ENCODE peak calls at places on chromosome 10, in eight cellular contexts. One of them, this sample, is unnamed.

GRCh38 chr10:129658673-129659072 is 191.6 kb downstream of the MGMT start:
- DNase-seq in neuronal stem cell: no peak
- DNase-seq in lower lobe of right lung: no peak
- DNase-seq in PC-3: peak; percentile 30
- DNase-seq in OCI-LY7: peak; percentile 30
- DNase-seq in tibial artery: no peak
- DNase-seq in transverse colon: no peak
- DNase-seq in IMR-90: no peak
- DNase-seq in this sample: no peak

GRCh38 chr10:110149259-110149658 is 58.1 kb upstream of the MXI1 start:
- DNase-seq in IMR-90: no peak
- DNase-seq in transverse colon: no peak
- DNase-seq in PC-3: no peak
- DNase-seq in neuronal stem cell: no peak
- DNase-seq in OCI-LY7: no peak
- DNase-seq in tibial artery: no peak
- DNase-seq in lower lobe of right lung: no peak
- DNase-seq in this sample: no peak

GRCh38 chr10:93893646-93894515 is at the start of gene SLC35G1:
- DNase-seq in tibial artery: peak; percentile 22
- DNase-seq in IMR-90: peak; percentile 54
- DNase-seq in OCI-LY7: peak; percentile 87
- DNase-seq in PC-3: peak; percentile 64
- DNase-seq in transverse colon: peak; percentile 78
- DNase-seq in neuronal stem cell: peak; percentile 79
- DNase-seq in lower lobe of right lung: peak; percentile 72
- DNase-seq in this sample: peak; percentile 74

GRCh38 chr10:36720931-36721330 is 404.5 kb upstream of the ANKRD30A start:
- DNase-seq in PC-3: peak; percentile 100
- DNase-seq in OCI-LY7: no peak
- DNase-seq in lower lobe of right lung: no peak
- DNase-seq in neuronal stem cell: no peak
- DNase-seq in transverse colon: no peak
- DNase-seq in IMR-90: no peak
- DNase-seq in tibial artery: no peak
- DNase-seq in this sample: no peak

GRCh38 chr10:61923210-61924024 is 21.9 kb downstream of the ARID5B start:
- DNase-seq in PC-3: peak; percentile 92
- DNase-seq in transverse colon: no peak
- DNase-seq in neuronal stem cell: no peak
- DNase-seq in lower lobe of right lung: no peak
- DNase-seq in tibial artery: no peak
- DNase-seq in OCI-LY7: no peak
- DNase-seq in IMR-90: peak; percentile 94
- DNase-seq in this sample: peak; percentile 3

GRCh38 chr10:104230490-104230889 is 1.7 kb downstream of the CFAP43 start:
- DNase-seq in neuronal stem cell: no peak
- DNase-seq in transverse colon: no peak
- DNase-seq in tibial artery: no peak
- DNase-seq in OCI-LY7: no peak
- DNase-seq in IMR-90: no peak
- DNase-seq in lower lobe of right lung: no peak
- DNase-seq in PC-3: no peak
- DNase-seq in this sample: no peak

GRCh38 chr10:130889780-130890179 is 421.7 kb downstream of the TCERG1L start:
- DNase-seq in IMR-90: no peak
- DNase-seq in transverse colon: no peak
- DNase-seq in neuronal stem cell: no peak
- DNase-seq in OCI-LY7: no peak
- DNase-seq in PC-3: no peak
- DNase-seq in tibial artery: no peak
- DNase-seq in lower lobe of right lung: no peak
- DNase-seq in this sample: no peak

GRCh38 chr10:26044123-26044749 is 110.2 kb downstream of the MYO3A start:
- DNase-seq in IMR-90: no peak
- DNase-seq in PC-3: no peak
- DNase-seq in neuronal stem cell: no peak
- DNase-seq in lower lobe of right lung: peak; percentile 58
- DNase-seq in OCI-LY7: no peak
- DNase-seq in transverse colon: peak; percentile 18
- DNase-seq in tibial artery: no peak
- DNase-seq in this sample: no peak

GRCh38 chr10:69421611-69422308 is 5.0 kb upstream of the TACR2 start:
- DNase-seq in neuronal stem cell: no peak
- DNase-seq in IMR-90: peak; percentile 41
- DNase-seq in transverse colon: peak; percentile 64
- DNase-seq in tibial artery: no peak
- DNase-seq in PC-3: no peak
- DNase-seq in OCI-LY7: no peak
- DNase-seq in lower lobe of right lung: peak; percentile 90
- DNase-seq in this sample: no peak

GRCh38 chr10:118668228-118668952 is 72.9 kb upstream of the PRLHR start:
- DNase-seq in PC-3: no peak
- DNase-seq in tibial artery: no peak
- DNase-seq in IMR-90: no peak
- DNase-seq in OCI-LY7: no peak
- DNase-seq in transverse colon: no peak
- DNase-seq in neuronal stem cell: no peak
- DNase-seq in lower lobe of right lung: no peak
- DNase-seq in this sample: no peak

GRCh38 chr10:102646610-102647432 is 2.5 kb downstream of the TRIM8 start:
- DNase-seq in neuronal stem cell: no peak
- DNase-seq in tibial artery: peak; percentile 58
- DNase-seq in IMR-90: peak; percentile 55
- DNase-seq in lower lobe of right lung: peak; percentile 81
- DNase-seq in PC-3: no peak
- DNase-seq in transverse colon: peak; percentile 46
- DNase-seq in OCI-LY7: peak; percentile 86
- DNase-seq in this sample: no peak

GRCh38 chr10:124680675-124681074 is 63.5 kb downstream of the FAM53B start:
- DNase-seq in PC-3: no peak
- DNase-seq in IMR-90: peak; percentile 32
- DNase-seq in lower lobe of right lung: peak; percentile 80
- DNase-seq in transverse colon: peak; percentile 45
- DNase-seq in OCI-LY7: no peak
- DNase-seq in neuronal stem cell: no peak
- DNase-seq in tibial artery: peak; percentile 86
- DNase-seq in this sample: no peak

GRCh38 chr10:80122746-80123145 is 9.8 kb upstream of the PLAC9 start:
- DNase-seq in OCI-LY7: no peak
- DNase-seq in tibial artery: no peak
- DNase-seq in neuronal stem cell: no peak
- DNase-seq in transverse colon: no peak
- DNase-seq in lower lobe of right lung: no peak
- DNase-seq in IMR-90: no peak
- DNase-seq in PC-3: no peak
- DNase-seq in this sample: no peak

GRCh38 chr10:113056468-113057021 is 106.5 kb downstream of the TCF7L2 start:
- DNase-seq in neuronal stem cell: no peak
- DNase-seq in IMR-90: peak; percentile 82
- DNase-seq in lower lobe of right lung: no peak
- DNase-seq in OCI-LY7: no peak
- DNase-seq in transverse colon: no peak
- DNase-seq in PC-3: no peak
- DNase-seq in tibial artery: no peak
- DNase-seq in this sample: peak; percentile 81

GRCh38 chr10:113060221-113061053 is 110.4 kb downstream of the TCF7L2 start:
- DNase-seq in neuronal stem cell: no peak
- DNase-seq in tibial artery: peak; percentile 76
- DNase-seq in IMR-90: no peak
- DNase-seq in lower lobe of right lung: peak; percentile 55
- DNase-seq in transverse colon: peak; percentile 44
- DNase-seq in PC-3: no peak
- DNase-seq in OCI-LY7: no peak
- DNase-seq in this sample: peak; percentile 39

GRCh38 chr10:113056030-113056429 is 106.0 kb downstream of the TCF7L2 start:
- DNase-seq in tibial artery: no peak
- DNase-seq in lower lobe of right lung: no peak
- DNase-seq in transverse colon: no peak
- DNase-seq in IMR-90: peak; percentile 32
- DNase-seq in PC-3: no peak
- DNase-seq in neuronal stem cell: no peak
- DNase-seq in OCI-LY7: no peak
- DNase-seq in this sample: no peak

GRCh38 chr10:113059001-113059780 is 109.1 kb downstream of the TCF7L2 start:
- DNase-seq in OCI-LY7: no peak
- DNase-seq in IMR-90: peak; percentile 71
- DNase-seq in neuronal stem cell: no peak
- DNase-seq in lower lobe of right lung: no peak
- DNase-seq in tibial artery: peak; percentile 53
- DNase-seq in PC-3: no peak
- DNase-seq in transverse colon: no peak
- DNase-seq in this sample: peak; percentile 60

DNA sequence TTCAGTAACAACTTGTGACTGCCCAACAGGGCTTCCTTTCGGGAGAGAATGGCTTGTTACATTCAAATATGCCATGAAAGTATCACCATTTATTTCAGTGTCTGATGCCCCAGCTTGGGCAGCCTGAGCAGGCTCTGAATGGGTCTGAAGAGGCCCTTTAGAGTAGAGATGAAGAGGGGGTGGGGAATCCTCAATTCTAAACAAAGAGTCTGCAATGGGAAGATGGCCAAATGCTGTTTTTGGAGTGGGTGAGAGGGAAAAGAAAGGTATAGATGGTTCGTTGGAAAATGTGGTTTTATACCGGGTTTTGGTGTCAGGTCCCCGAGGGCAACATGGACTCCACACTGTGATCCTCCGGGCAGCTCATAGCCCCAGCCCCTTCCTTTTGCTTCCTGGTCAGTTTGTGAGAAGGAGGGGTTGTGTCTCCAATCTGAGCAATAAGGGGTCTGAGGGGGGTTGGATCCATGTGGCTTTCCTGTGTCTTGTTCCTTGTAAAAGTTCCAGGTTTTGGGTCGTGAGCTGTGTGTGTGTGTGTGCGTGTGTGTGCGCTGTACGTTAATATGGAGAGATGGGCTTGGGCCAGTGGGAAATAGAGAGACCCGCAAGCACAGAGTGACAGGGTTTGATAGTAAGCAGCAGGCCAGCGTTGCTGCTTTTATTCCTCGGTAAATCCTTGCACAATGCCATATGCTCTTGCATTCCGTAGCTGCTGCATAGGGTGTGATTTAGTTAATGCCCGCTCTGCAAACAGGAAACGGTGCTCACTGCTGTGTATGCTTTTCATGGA is 108.3 kb downstream of the TCF7L2 start:
- DNase-seq in PC-3: no peak
- DNase-seq in neuronal stem cell: no peak
- DNase-seq in lower lobe of right lung: no peak
- DNase-seq in tibial artery: no peak
- DNase-seq in IMR-90: peak; percentile 78
- DNase-seq in transverse colon: peak; percentile 46
- DNase-seq in OCI-LY7: no peak
- DNase-seq in this sample: peak; percentile 58
- H3K4me1 ChIP-seq in PC-3: no peaks in the 10 kb centered on the region
- H3K4me1 ChIP-seq in neuronal stem cell: peaks cover 53% of the 10 kb centered on the region
- H3K4me1 ChIP-seq in lower lobe of right lung: peaks cover 77% of the 10 kb centered on the region
- H3K4me1 ChIP-seq in tibial artery: peaks cover 100% of the 10 kb centered on the region
- H3K4me1 ChIP-seq in IMR-90: peaks cover 32% of the 10 kb centered on the region
- H3K4me1 ChIP-seq in transverse colon: peaks cover 45% of the 10 kb centered on the region
- H3K4me1 ChIP-seq in OCI-LY7: no peaks in the 10 kb centered on the region
- H3K4me1 ChIP-seq in this sample: peaks cover 88% of the 10 kb centered on the region

GRCh38 chr10:72308320-72308987 is 34.7 kb downstream of the DDIT4 start:
- DNase-seq in neuronal stem cell: no peak
- DNase-seq in IMR-90: peak; percentile 85
- DNase-seq in lower lobe of right lung: no peak
- DNase-seq in OCI-LY7: no peak
- DNase-seq in PC-3: peak; percentile 65
- DNase-seq in transverse colon: peak; percentile 63
- DNase-seq in tibial artery: no peak
- DNase-seq in this sample: peak; percentile 74
- H3K27ac ChIP-seq in neuronal stem cell: no peak overlapping the region
- H3K27ac ChIP-seq in IMR-90: peak overlapping the region; percentile 3
- H3K27ac ChIP-seq in lower lobe of right lung: peak overlapping the region; percentile 70
- H3K27ac ChIP-seq in OCI-LY7: no peak overlapping the region
- H3K27ac ChIP-seq in PC-3: peak overlapping the region; percentile 67
- H3K27ac ChIP-seq in transverse colon: peak overlapping the region; percentile 76
- H3K27ac ChIP-seq in tibial artery: no peak overlapping the region
- H3K27ac ChIP-seq in this sample: peak overlapping the region; percentile 30

DNA sequence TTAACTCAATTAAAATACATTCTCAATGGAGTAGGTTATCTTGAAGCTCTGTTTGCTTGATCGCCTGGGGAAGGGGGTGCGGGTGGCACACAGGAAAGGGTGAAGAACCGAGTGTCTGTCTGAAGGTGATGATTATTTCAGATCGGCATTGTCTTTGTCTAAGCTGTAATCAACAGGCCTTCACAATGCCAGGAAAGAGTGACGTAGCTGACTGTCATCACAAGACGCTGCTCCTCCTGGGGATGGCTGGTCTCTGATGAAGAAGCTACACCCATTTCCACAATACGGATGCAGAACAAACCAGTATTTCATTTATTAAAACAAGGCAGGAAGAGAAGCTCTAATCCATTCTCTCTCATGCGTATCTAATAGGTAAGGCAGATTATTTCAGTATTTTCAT is 19.4 kb downstream of the JCAD start:
- DNase-seq in transverse colon: no peak
- DNase-seq in neuronal stem cell: no peak
- DNase-seq in tibial artery: no peak
- DNase-seq in OCI-LY7: no peak
- DNase-seq in PC-3: no peak
- DNase-seq in IMR-90: no peak
- DNase-seq in lower lobe of right lung: no peak
- DNase-seq in this sample: no peak
- H3K4me1 ChIP-seq in transverse colon: no peaks in the 10 kb centered on the region
- H3K4me1 ChIP-seq in neuronal stem cell: no peaks in the 10 kb centered on the region
- H3K4me1 ChIP-seq in tibial artery: peaks cover 14% of the 10 kb centered on the region
- H3K4me1 ChIP-seq in OCI-LY7: no peaks in the 10 kb centered on the region
- H3K4me1 ChIP-seq in PC-3: no peaks in the 10 kb centered on the region
- H3K4me1 ChIP-seq in IMR-90: peaks cover 4% of the 10 kb centered on the region
- H3K4me1 ChIP-seq in lower lobe of right lung: peaks cover 68% of the 10 kb centered on the region
- H3K4me1 ChIP-seq in this sample: no peaks in the 10 kb centered on the region

GRCh38 chr10:114304566-114305421 is 65.7 kb downstream of the VWA2 start:
- DNase-seq in OCI-LY7: peak; percentile 86
- DNase-seq in tibial artery: no peak
- DNase-seq in IMR-90: no peak
- DNase-seq in PC-3: peak; percentile 39
- DNase-seq in lower lobe of right lung: no peak
- DNase-seq in neuronal stem cell: peak; percentile 82
- DNase-seq in transverse colon: peak; percentile 62
- DNase-seq in this sample: no peak

GRCh38 chr10:114304017-114304565 is 65.0 kb downstream of the VWA2 start:
- DNase-seq in IMR-90: peak; percentile 88
- DNase-seq in OCI-LY7: peak; percentile 91
- DNase-seq in transverse colon: peak; percentile 84
- DNase-seq in neuronal stem cell: peak; percentile 79
- DNase-seq in lower lobe of right lung: peak; percentile 69
- DNase-seq in PC-3: peak; percentile 87
- DNase-seq in tibial artery: peak; percentile 84
- DNase-seq in this sample: peak; percentile 85

GRCh38 chr10:114305521-114305925 is 66.5 kb downstream of the VWA2 start:
- DNase-seq in lower lobe of right lung: no peak
- DNase-seq in OCI-LY7: no peak
- DNase-seq in transverse colon: no peak
- DNase-seq in tibial artery: no peak
- DNase-seq in PC-3: no peak
- DNase-seq in neuronal stem cell: no peak
- DNase-seq in IMR-90: no peak
- DNase-seq in this sample: no peak

GRCh38 chr10:114301951-114302710 is 63.1 kb downstream of the VWA2 start:
- DNase-seq in IMR-90: no peak
- DNase-seq in OCI-LY7: no peak
- DNase-seq in transverse colon: no peak
- DNase-seq in lower lobe of right lung: no peak
- DNase-seq in PC-3: peak; percentile 10
- DNase-seq in tibial artery: no peak
- DNase-seq in neuronal stem cell: no peak
- DNase-seq in this sample: no peak

GRCh38 chr10:114303556-114303955 is 64.5 kb downstream of the VWA2 start:
- DNase-seq in transverse colon: no peak
- DNase-seq in neuronal stem cell: no peak
- DNase-seq in tibial artery: no peak
- DNase-seq in PC-3: no peak
- DNase-seq in lower lobe of right lung: no peak
- DNase-seq in OCI-LY7: no peak
- DNase-seq in IMR-90: no peak
- DNase-seq in this sample: no peak
- H3K27ac ChIP-seq in transverse colon: no peak overlapping the region
- H3K27ac ChIP-seq in neuronal stem cell: no peak overlapping the region
- H3K27ac ChIP-seq in tibial artery: peak overlapping the region; percentile 57
- H3K27ac ChIP-seq in PC-3: no peak overlapping the region
- H3K27ac ChIP-seq in lower lobe of right lung: no peak overlapping the region
- H3K27ac ChIP-seq in OCI-LY7: no peak overlapping the region
- H3K27ac ChIP-seq in IMR-90: no peak overlapping the region
- H3K27ac ChIP-seq in this sample: no peak overlapping the region

This sample was measured in SJSA1.